ENCODE peak calls at places on chromosome 6, in seven cellular contexts. One of them, this sample, is unnamed.

GRCh38 chr6:68680244-68680643 is 45.2 kb downstream of the ADGRB3 start:
- DNase-seq in esophagus muscularis mucosa: no peak
- DNase-seq in H1: no peak
- DNase-seq in suprapubic skin: no peak
- DNase-seq in HepG2: no peak
- DNase-seq in breast epithelium: no peak
- DNase-seq in prostate gland: no peak
- DNase-seq in this sample: no peak

GRCh38 chr6:170178561-170179477 is 112.1 kb downstream of the DLL1 start:
- DNase-seq in H1: no peak
- DNase-seq in suprapubic skin: peak; percentile 86
- DNase-seq in esophagus muscularis mucosa: peak; percentile 84
- DNase-seq in prostate gland: peak; percentile 88
- DNase-seq in breast epithelium: peak; percentile 12
- DNase-seq in HepG2: no peak
- DNase-seq in this sample: peak; percentile 24

GRCh38 chr6:82123632-82124031 is 123.9 kb downstream of the IBTK start:
- DNase-seq in esophagus muscularis mucosa: no peak
- DNase-seq in breast epithelium: no peak
- DNase-seq in H1: no peak
- DNase-seq in prostate gland: no peak
- DNase-seq in suprapubic skin: no peak
- DNase-seq in HepG2: no peak
- DNase-seq in this sample: no peak

GRCh38 chr6:114216789-114217467 is 125.9 kb downstream of the HS3ST5 start:
- DNase-seq in H1: no peak
- DNase-seq in breast epithelium: no peak
- DNase-seq in HepG2: no peak
- DNase-seq in suprapubic skin: no peak
- DNase-seq in esophagus muscularis mucosa: no peak
- DNase-seq in prostate gland: no peak
- DNase-seq in this sample: no peak

GRCh38 chr6:21900730-21901129 is 307.2 kb downstream of the SOX4 start:
- DNase-seq in prostate gland: no peak
- DNase-seq in H1: no peak
- DNase-seq in suprapubic skin: no peak
- DNase-seq in breast epithelium: no peak
- DNase-seq in HepG2: no peak
- DNase-seq in esophagus muscularis mucosa: no peak
- DNase-seq in this sample: no peak

GRCh38 chr6:31560697-31561058 is 11.4 kb upstream of the LTA start:
- DNase-seq in HepG2: no peak
- DNase-seq in suprapubic skin: no peak
- DNase-seq in esophagus muscularis mucosa: no peak
- DNase-seq in breast epithelium: no peak
- DNase-seq in H1: no peak
- DNase-seq in prostate gland: no peak
- DNase-seq in this sample: no peak

GRCh38 chr6:119643866-119644265 is 294.3 kb upstream of the MAN1A1 start:
- DNase-seq in suprapubic skin: no peak
- DNase-seq in prostate gland: no peak
- DNase-seq in esophagus muscularis mucosa: no peak
- DNase-seq in breast epithelium: no peak
- DNase-seq in H1: no peak
- DNase-seq in HepG2: no peak
- DNase-seq in this sample: no peak

GRCh38 chr6:121770943-121771342 is 335.5 kb downstream of the GJA1 start:
- DNase-seq in suprapubic skin: no peak
- DNase-seq in prostate gland: no peak
- DNase-seq in H1: no peak
- DNase-seq in esophagus muscularis mucosa: no peak
- DNase-seq in HepG2: no peak
- DNase-seq in breast epithelium: no peak
- DNase-seq in this sample: no peak

GRCh38 chr6:88008821-88009220 is 38.8 kb upstream of the SPACA1 start:
- DNase-seq in suprapubic skin: no peak
- DNase-seq in breast epithelium: no peak
- DNase-seq in esophagus muscularis mucosa: no peak
- DNase-seq in H1: no peak
- DNase-seq in HepG2: no peak
- DNase-seq in prostate gland: no peak
- DNase-seq in this sample: no peak

GRCh38 chr6:21808045-21808470 is 214.5 kb downstream of the SOX4 start:
- DNase-seq in breast epithelium: peak; percentile 23
- DNase-seq in HepG2: no peak
- DNase-seq in H1: no peak
- DNase-seq in suprapubic skin: no peak
- DNase-seq in esophagus muscularis mucosa: no peak
- DNase-seq in prostate gland: no peak
- DNase-seq in this sample: no peak

GRCh38 chr6:14375940-14376339 is 258.4 kb downstream of the CD83 start:
- DNase-seq in prostate gland: no peak
- DNase-seq in HepG2: no peak
- DNase-seq in breast epithelium: no peak
- DNase-seq in esophagus muscularis mucosa: no peak
- DNase-seq in suprapubic skin: no peak
- DNase-seq in H1: no peak
- DNase-seq in this sample: no peak

GRCh38 chr6:3813150-3813780 is 35.9 kb upstream of the FAM50B start:
- DNase-seq in breast epithelium: no peak
- DNase-seq in prostate gland: no peak
- DNase-seq in H1: no peak
- DNase-seq in HepG2: peak; percentile 33
- DNase-seq in esophagus muscularis mucosa: no peak
- DNase-seq in suprapubic skin: no peak
- DNase-seq in this sample: peak; percentile 20

GRCh38 chr6:52243282-52243893 is 912 bp downstream of the IL17F start:
- DNase-seq in breast epithelium: no peak
- DNase-seq in H1: no peak
- DNase-seq in prostate gland: no peak
- DNase-seq in suprapubic skin: no peak
- DNase-seq in esophagus muscularis mucosa: no peak
- DNase-seq in HepG2: no peak
- DNase-seq in this sample: no peak

GRCh38 chr6:133369755-133370154 is 128.6 kb downstream of the EYA4 start:
- DNase-seq in HepG2: no peak
- DNase-seq in suprapubic skin: no peak
- DNase-seq in esophagus muscularis mucosa: no peak
- DNase-seq in H1: no peak
- DNase-seq in prostate gland: no peak
- DNase-seq in breast epithelium: no peak
- DNase-seq in this sample: no peak

GRCh38 chr6:21348462-21349195 is 244.9 kb upstream of the SOX4 start:
- DNase-seq in suprapubic skin: no peak
- DNase-seq in prostate gland: no peak
- DNase-seq in esophagus muscularis mucosa: no peak
- DNase-seq in H1: no peak
- DNase-seq in breast epithelium: no peak
- DNase-seq in HepG2: no peak
- DNase-seq in this sample: peak; percentile 77

GRCh38 chr6:166570929-166571699 is 15.4 kb downstream of the RAMACL start:
- DNase-seq in suprapubic skin: no peak
- DNase-seq in prostate gland: no peak
- DNase-seq in esophagus muscularis mucosa: no peak
- DNase-seq in HepG2: no peak
- DNase-seq in H1: no peak
- DNase-seq in breast epithelium: no peak
- DNase-seq in this sample: peak; percentile 9

GRCh38 chr6:2042951-2043648 is 202.3 kb downstream of the GMDS start:
- DNase-seq in suprapubic skin: no peak
- DNase-seq in prostate gland: no peak
- DNase-seq in breast epithelium: no peak
- DNase-seq in HepG2: no peak
- DNase-seq in H1: no peak
- DNase-seq in esophagus muscularis mucosa: no peak
- DNase-seq in this sample: no peak

GRCh38 chr6:36947570-36948351 is 6.8 kb upstream of the PI16 start:
- DNase-seq in HepG2: no peak
- DNase-seq in esophagus muscularis mucosa: no peak
- DNase-seq in H1: no peak
- DNase-seq in breast epithelium: peak; percentile 82
- DNase-seq in prostate gland: no peak
- DNase-seq in suprapubic skin: peak; percentile 72
- DNase-seq in this sample: peak; percentile 18

GRCh38 chr6:135270676-135271536 is 89.8 kb downstream of the MYB start:
- DNase-seq in esophagus muscularis mucosa: no peak
- DNase-seq in HepG2: no peak
- DNase-seq in suprapubic skin: no peak
- DNase-seq in H1: peak; percentile 90
- DNase-seq in prostate gland: peak; percentile 79
- DNase-seq in breast epithelium: peak; percentile 30
- DNase-seq in this sample: peak; percentile 90

GRCh38 chr6:159853735-159854134 is 37.1 kb upstream of the MAS1 start:
- DNase-seq in prostate gland: no peak
- DNase-seq in esophagus muscularis mucosa: peak; percentile 4
- DNase-seq in breast epithelium: no peak
- DNase-seq in suprapubic skin: no peak
- DNase-seq in H1: no peak
- DNase-seq in HepG2: no peak
- DNase-seq in this sample: no peak

GRCh38 chr6:75478929-75479328 is 14.7 kb downstream of the FILIP1 start:
- DNase-seq in prostate gland: no peak
- DNase-seq in esophagus muscularis mucosa: no peak
- DNase-seq in suprapubic skin: no peak
- DNase-seq in HepG2: no peak
- DNase-seq in breast epithelium: no peak
- DNase-seq in H1: no peak
- DNase-seq in this sample: no peak

GRCh38 chr6:72272958-72273357 is 348.9 kb upstream of the KCNQ5 start:
- DNase-seq in breast epithelium: no peak
- DNase-seq in suprapubic skin: no peak
- DNase-seq in prostate gland: no peak
- DNase-seq in esophagus muscularis mucosa: no peak
- DNase-seq in HepG2: no peak
- DNase-seq in H1: no peak
- DNase-seq in this sample: no peak

GRCh38 chr6:100665041-100665380 is 200.3 kb upstream of the SIM1 start:
- DNase-seq in H1: no peak
- DNase-seq in HepG2: no peak
- DNase-seq in suprapubic skin: no peak
- DNase-seq in breast epithelium: no peak
- DNase-seq in prostate gland: no peak
- DNase-seq in esophagus muscularis mucosa: no peak
- DNase-seq in this sample: no peak

DNA sequence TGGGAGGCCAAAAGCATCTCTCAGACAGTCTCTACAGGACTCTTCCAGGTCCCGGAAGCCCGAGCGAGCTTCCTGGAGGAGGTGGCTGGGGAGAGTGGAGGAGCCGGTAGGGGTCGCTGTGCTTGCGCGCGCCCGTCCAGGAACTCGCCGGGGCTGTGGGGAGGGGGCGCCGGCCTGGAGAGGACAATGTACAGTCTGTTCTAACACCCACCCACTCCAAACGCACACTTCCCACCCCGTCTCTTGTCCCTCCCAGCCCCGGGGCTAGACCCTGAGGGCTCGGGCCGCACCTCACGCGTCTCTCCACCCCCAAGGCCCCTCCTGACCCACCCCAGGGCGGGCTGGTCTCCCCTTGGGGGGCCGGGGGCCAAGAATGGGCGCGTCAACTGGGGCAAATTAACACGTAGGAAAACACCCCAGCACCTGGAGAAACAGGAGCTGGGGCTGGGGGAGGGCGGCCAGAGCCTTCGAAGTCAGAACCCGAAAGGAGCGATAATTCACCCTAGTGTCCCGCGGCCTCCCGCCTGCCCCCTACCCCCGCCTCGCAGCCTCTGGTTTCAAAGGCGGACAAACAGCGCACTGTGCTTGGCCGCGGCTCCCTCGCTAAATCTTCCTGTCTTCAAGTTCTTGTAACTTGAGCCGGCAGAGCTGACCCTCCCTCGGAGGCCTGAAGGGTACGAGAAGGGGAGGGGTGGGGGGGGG is 103.2 kb upstream of the FOXP4 start:
- DNase-seq in HepG2: no peak
- DNase-seq in esophagus muscularis mucosa: no peak
- DNase-seq in prostate gland: peak; percentile 39
- DNase-seq in H1: peak; percentile 71
- DNase-seq in breast epithelium: peak; percentile 38
- DNase-seq in suprapubic skin: no peak
- DNase-seq in this sample: peak; percentile 82
- TF ChIP-seq POLR2AphosphoS5 in HepG2: no peak
- TF ChIP-seq POLR2AphosphoS5 in esophagus muscularis mucosa: no peak
- TF ChIP-seq POLR2AphosphoS5 in prostate gland: peak; percentile 21
- TF ChIP-seq POLR2AphosphoS5 in H1: no peak
- TF ChIP-seq POLR2AphosphoS5 in breast epithelium: no peak
- TF ChIP-seq POLR2AphosphoS5 in suprapubic skin: no peak
- TF ChIP-seq POLR2AphosphoS5 in this sample: no peak

GRCh38 chr6:157089851-157090250 is 233.5 kb downstream of the TMEM242 start:
- DNase-seq in HepG2: no peak
- DNase-seq in esophagus muscularis mucosa: no peak
- DNase-seq in breast epithelium: no peak
- DNase-seq in prostate gland: no peak
- DNase-seq in H1: peak; percentile 15
- DNase-seq in suprapubic skin: no peak
- DNase-seq in this sample: no peak
- TF ChIP-seq POLR2AphosphoS5 in HepG2: no peak
- TF ChIP-seq POLR2AphosphoS5 in esophagus muscularis mucosa: no peak
- TF ChIP-seq POLR2AphosphoS5 in breast epithelium: no peak
- TF ChIP-seq POLR2AphosphoS5 in prostate gland: no peak
- TF ChIP-seq POLR2AphosphoS5 in H1: no peak
- TF ChIP-seq POLR2AphosphoS5 in suprapubic skin: no peak
- TF ChIP-seq POLR2AphosphoS5 in this sample: no peak

DNA sequence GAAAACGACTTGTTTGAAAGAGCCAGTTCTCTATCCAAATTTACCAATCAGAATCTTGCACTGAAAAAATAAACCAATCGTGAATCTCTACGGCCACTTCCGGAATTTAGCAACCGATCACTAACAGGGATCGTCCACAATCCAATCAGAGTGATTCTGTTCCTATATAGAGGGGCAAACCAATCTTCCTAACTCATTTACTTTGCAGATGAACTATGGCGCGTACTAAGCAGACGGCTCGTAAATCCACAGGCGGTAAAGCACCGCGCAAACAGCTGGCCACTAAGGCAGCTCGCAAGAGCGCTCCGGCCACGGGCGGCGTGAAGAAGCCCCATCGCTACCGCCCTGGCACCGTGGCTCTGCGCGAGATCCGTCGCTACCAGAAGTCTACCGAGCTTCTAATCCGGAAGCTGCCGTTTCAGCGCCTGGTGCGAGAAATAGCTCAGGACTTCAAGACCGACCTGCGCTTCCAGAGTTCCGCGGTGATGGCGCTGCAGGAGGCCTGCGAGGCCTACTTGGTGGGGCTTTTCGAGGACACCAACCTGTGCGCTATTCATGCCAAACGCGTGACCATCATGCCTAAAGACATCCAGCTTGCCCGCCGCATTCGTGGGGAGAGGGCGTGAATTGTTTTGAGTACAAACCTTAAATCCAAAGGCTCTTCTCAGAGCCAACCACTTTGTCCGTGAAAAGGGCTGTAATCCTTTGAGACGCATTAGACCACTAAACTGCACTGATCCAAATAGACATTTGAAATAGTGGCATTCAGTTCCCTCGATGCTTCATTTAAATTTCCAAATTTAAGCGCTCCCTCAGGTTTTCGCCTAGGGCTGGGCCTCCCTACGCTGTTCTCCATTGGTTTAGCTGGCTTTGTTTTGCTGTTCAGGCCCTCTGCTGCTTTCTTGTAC is 138.0 kb downstream of the HFE start:
- DNase-seq in H1: no peak
- DNase-seq in suprapubic skin: no peak
- DNase-seq in breast epithelium: no peak
- DNase-seq in prostate gland: peak; percentile 57
- DNase-seq in esophagus muscularis mucosa: no peak
- DNase-seq in HepG2: no peak
- DNase-seq in this sample: no peak
- TF ChIP-seq POLR2AphosphoS5 in H1: peak; percentile 97
- TF ChIP-seq POLR2AphosphoS5 in suprapubic skin: peak; percentile 79
- TF ChIP-seq POLR2AphosphoS5 in breast epithelium: peak; percentile 75
- TF ChIP-seq POLR2AphosphoS5 in prostate gland: peak; percentile 84
- TF ChIP-seq POLR2AphosphoS5 in esophagus muscularis mucosa: peak; percentile 41
- TF ChIP-seq POLR2AphosphoS5 in HepG2: no peak
- TF ChIP-seq POLR2AphosphoS5 in this sample: no peak

GRCh38 chr6:13263669-13264068 is 64.7 kb downstream of the TBC1D7 start:
- DNase-seq in esophagus muscularis mucosa: no peak
- DNase-seq in suprapubic skin: no peak
- DNase-seq in HepG2: no peak
- DNase-seq in prostate gland: no peak
- DNase-seq in breast epithelium: no peak
- DNase-seq in H1: no peak
- DNase-seq in this sample: no peak
- TF ChIP-seq POLR2AphosphoS5 in esophagus muscularis mucosa: no peak
- TF ChIP-seq POLR2AphosphoS5 in suprapubic skin: no peak
- TF ChIP-seq POLR2AphosphoS5 in HepG2: no peak
- TF ChIP-seq POLR2AphosphoS5 in prostate gland: no peak
- TF ChIP-seq POLR2AphosphoS5 in breast epithelium: no peak
- TF ChIP-seq POLR2AphosphoS5 in H1: no peak
- TF ChIP-seq POLR2AphosphoS5 in this sample: no peak